ENCODE peak calls at places on chromosomes 16 and 17, in ten cellular contexts. L, W, J, C, H, A, U, I, N and S are unnamed samples.
A peak's percentile ranks its signal among the peaks of the same experiment; 100 is the strongest.

GRCh38 chr16:80294172-80294571 is 246.6 kb upstream of the DYNLRB2 start:
- DNase-seq in L (no peak), W (no peak), J (no peak), C (no peak), H (no peak), A (no peak), U (no peak), I (no peak), N (no peak), S (no peak)

GRCh38 chr16:67529639-67530012 is 997 bp downstream of the RIPOR1 start:
- DNase-seq in L (no peak), W (peak; percentile 16), J (no peak), C (no peak), H (peak; percentile 51), A (no peak), U (no peak), I (no peak), N (no peak), S (no peak)

GRCh38 chr17:72683506-72684404 is 408.7 kb downstream of the SLC39A11 start:
- DNase-seq in L (peak; percentile 12), W (no peak), J (no peak), C (peak; percentile 84), H (no peak), A (no peak), U (peak; percentile 70), I (no peak), N (no peak), S (no peak)

GRCh38 chr17:64492481-64493109 is 4.3 kb downstream of the POLG2 start:
- DNase-seq in L (no peak), W (peak; percentile 44), J (no peak), C (no peak), H (no peak), A (peak; percentile 42), U (no peak), I (no peak), N (no peak), S (no peak)

GRCh38 chr16:85286066-85286712 is 173.9 kb upstream of the CIBAR2 start:
- DNase-seq in L (peak; percentile 63), W (no peak), J (no peak), C (no peak), H (no peak), A (no peak), U (peak; percentile 62), I (no peak), N (no peak), S (peak; percentile 54)

GRCh38 chr17:29617481-29618271 is 5.0 kb downstream of the CORO6 start:
- DNase-seq in L (no peak), W (peak; percentile 87), J (peak; percentile 90), C (peak; percentile 83), H (peak; percentile 83), A (peak; percentile 81), U (no peak), I (no peak), N (peak; percentile 84), S (no peak)

GRCh38 chr16:74029122-74029805 is 267.4 kb upstream of the PSMD7 start:
- DNase-seq in L (no peak), W (no peak), J (no peak), C (no peak), H (no peak), A (no peak), U (no peak), I (no peak), N (no peak), S (no peak)

GRCh38 chr16:30660424-30661251 is 2.4 kb downstream of the FBRS start:
- DNase-seq in L (no peak), W (peak; percentile 62), J (peak; percentile 63), C (peak; percentile 68), H (no peak), A (peak; percentile 70), U (no peak), I (no peak), N (peak; percentile 61), S (no peak)

GRCh38 chr17:78822552-78822951 is 18.1 kb downstream of the USP36 start:
- DNase-seq in L (no peak), W (no peak), J (no peak), C (peak; percentile 28), H (no peak), A (no peak), U (no peak), I (no peak), N (no peak), S (no peak)

GRCh38 chr16:60107467-60107866 is 1373.4 kb upstream of the GOT2 start:
- DNase-seq in L (no peak), W (no peak), J (no peak), C (no peak), H (no peak), A (no peak), U (no peak), I (no peak), N (no peak), S (no peak)

GRCh38 chr16:86854895-86855294 is 276.5 kb downstream of the FOXL1 start:
- DNase-seq in L (no peak), W (no peak), J (no peak), C (peak; percentile 55), H (no peak), A (no peak), U (no peak), I (no peak), N (no peak), S (no peak)

GRCh38 chr16:49399594-49400364 is 26.2 kb downstream of the C16orf78 start:
- DNase-seq in L (no peak), W (peak; percentile 91), J (no peak), C (no peak), H (no peak), A (no peak), U (no peak), I (no peak), N (no peak), S (no peak)

GRCh38 chr16:52561910-52562741 is 15.2 kb upstream of the TOX3 start:
- DNase-seq in L (no peak), W (no peak), J (no peak), C (peak; percentile 55), H (no peak), A (no peak), U (no peak), I (no peak), N (no peak), S (no peak)

DNA sequence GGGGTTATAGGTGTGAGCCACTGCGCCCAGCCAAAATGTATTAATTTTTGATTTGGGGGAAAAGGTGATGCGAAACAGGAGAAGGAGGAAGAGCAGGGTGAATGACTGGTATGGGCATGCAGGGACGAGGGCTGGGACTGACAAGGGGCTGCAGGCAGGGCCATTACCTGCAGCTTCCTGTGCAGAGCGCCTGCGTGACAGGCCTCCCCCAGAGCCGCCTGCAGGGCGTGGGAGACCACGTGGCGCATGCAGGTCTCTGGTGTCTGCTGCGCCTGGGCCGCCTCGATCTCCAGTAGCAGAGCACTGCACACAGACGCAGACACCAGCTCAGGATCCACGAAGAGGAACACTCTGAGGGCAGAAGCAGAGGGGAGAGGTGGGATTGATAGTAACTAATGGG is 32.4 kb downstream of the PIK3R6 start:
- DNase-seq in L (no peak), W (no peak), J (no peak), C (no peak), H (no peak), A (no peak), U (no peak), I (no peak), N (no peak), S (no peak)
- H3K36me3 ChIP-seq in L (no peaks in the 10 kb centered on the region), W (no peaks in the 10 kb centered on the region), J (no peaks in the 10 kb centered on the region), C (no peaks in the 10 kb centered on the region), H (no peaks in the 10 kb centered on the region), A (no peaks in the 10 kb centered on the region), U (no peaks in the 10 kb centered on the region), I (no peaks in the 10 kb centered on the region), N (no peaks in the 10 kb centered on the region), S (no peaks in the 10 kb centered on the region)

DNA sequence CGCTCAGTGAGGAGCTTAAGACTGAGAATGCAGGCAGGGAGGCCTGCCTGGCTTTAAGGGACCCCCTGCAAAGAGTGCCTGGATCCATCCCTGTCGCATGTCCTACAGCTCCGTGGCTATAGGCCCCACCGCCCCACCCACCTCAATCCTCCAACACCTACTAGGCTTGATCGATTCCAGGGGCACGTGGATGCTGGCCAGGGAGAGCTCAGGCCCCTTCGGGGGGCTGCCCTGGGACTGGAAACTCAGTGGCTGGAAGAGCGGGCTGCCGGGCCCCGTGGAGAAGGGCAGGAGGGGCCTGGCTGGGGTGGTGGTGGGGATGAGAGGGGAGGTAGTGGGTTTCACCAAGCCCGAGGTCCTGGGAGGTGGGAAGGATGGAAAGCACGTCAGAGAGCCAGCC is 22.2 kb downstream of the GGA3 start:
- DNase-seq in L (no peak), W (no peak), J (peak; percentile 70), C (no peak), H (no peak), A (no peak), U (no peak), I (no peak), N (no peak), S (no peak)
- H3K36me3 ChIP-seq in L (peaks cover 100% of the 10 kb centered on the region), W (peaks cover 99% of the 10 kb centered on the region), J (peaks cover 45% of the 10 kb centered on the region), C (no peaks in the 10 kb centered on the region), H (no peaks in the 10 kb centered on the region), A (peaks cover 84% of the 10 kb centered on the region), U (peaks cover 14% of the 10 kb centered on the region), I (peaks cover 66% of the 10 kb centered on the region), N (peaks cover 59% of the 10 kb centered on the region), S (peaks cover 85% of the 10 kb centered on the region)

GRCh38 chr17:75701288-75701687 is 20.0 kb upstream of the ITGB4 start:
- DNase-seq in L (no peak), W (no peak), J (peak; percentile 53), C (peak; percentile 2), H (no peak), A (no peak), U (no peak), I (no peak), N (no peak), S (no peak)
- H3K36me3 ChIP-seq in L (peaks cover 67% of the 10 kb centered on the region), W (peaks cover 99% of the 10 kb centered on the region), J (peaks cover 29% of the 10 kb centered on the region), C (peaks cover 6% of the 10 kb centered on the region), H (no peaks in the 10 kb centered on the region), A (peaks cover 83% of the 10 kb centered on the region), U (no peaks in the 10 kb centered on the region), I (peaks cover 54% of the 10 kb centered on the region), N (peaks cover 63% of the 10 kb centered on the region), S (peaks cover 75% of the 10 kb centered on the region)

GRCh38 chr16:89145406-89146161 is 26.0 kb upstream of the CDH15 start:
- DNase-seq in L (no peak), W (no peak), J (peak; percentile 72), C (no peak), H (no peak), A (no peak), U (no peak), I (no peak), N (no peak), S (no peak)
- H3K36me3 ChIP-seq in L (peaks cover 96% of the 10 kb centered on the region), W (peaks cover 98% of the 10 kb centered on the region), J (peaks cover 7% of the 10 kb centered on the region), C (no peaks in the 10 kb centered on the region), H (no peaks in the 10 kb centered on the region), A (peaks cover 56% of the 10 kb centered on the region), U (peaks cover 6% of the 10 kb centered on the region), I (no peaks in the 10 kb centered on the region), N (no peaks in the 10 kb centered on the region), S (peaks cover 18% of the 10 kb centered on the region)

GRCh38 chr17:16351831-16352230 is 1.4 kb downstream of the CENPV start:
- DNase-seq in L (no peak), W (no peak), J (no peak), C (no peak), H (no peak), A (no peak), U (no peak), I (no peak), N (no peak), S (no peak)
- H3K36me3 ChIP-seq in L (peaks cover 18% of the 10 kb centered on the region), W (peaks cover 32% of the 10 kb centered on the region), J (no peaks in the 10 kb centered on the region), C (no peaks in the 10 kb centered on the region), H (peaks cover 7% of the 10 kb centered on the region), A (no peaks in the 10 kb centered on the region), U (no peaks in the 10 kb centered on the region), I (peaks cover 24% of the 10 kb centered on the region), N (no peaks in the 10 kb centered on the region), S (peaks cover 4% of the 10 kb centered on the region)

DNA sequence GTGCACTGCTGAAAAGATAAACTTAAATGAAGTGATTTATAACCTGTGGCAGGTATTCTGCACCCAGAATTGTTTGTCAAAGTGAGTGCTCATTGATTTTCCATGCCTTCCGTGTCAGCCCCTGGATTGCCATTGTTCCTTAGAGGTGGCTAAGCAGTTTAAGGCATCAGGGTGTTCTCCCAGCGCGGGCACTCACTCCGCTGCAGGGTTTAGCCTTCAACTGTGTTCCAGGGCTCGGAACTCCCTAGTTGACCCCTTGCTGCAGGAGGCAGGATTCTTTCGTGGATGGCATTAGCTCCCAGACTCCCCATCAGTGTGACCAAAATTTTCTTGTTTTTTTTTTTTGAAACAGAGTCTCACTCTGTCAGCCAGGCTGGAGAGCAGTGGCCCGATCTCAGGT is 83.0 kb downstream of the PITPNC1 start:
- DNase-seq in L (no peak), W (no peak), J (no peak), C (no peak), H (peak; percentile 48), A (no peak), U (no peak), I (no peak), N (no peak), S (no peak)
- H3K36me3 ChIP-seq in L (peaks cover 6% of the 10 kb centered on the region), W (no peaks in the 10 kb centered on the region), J (no peaks in the 10 kb centered on the region), C (no peaks in the 10 kb centered on the region), H (no peaks in the 10 kb centered on the region), A (peaks cover 6% of the 10 kb centered on the region), U (no peaks in the 10 kb centered on the region), I (peaks cover 4% of the 10 kb centered on the region), N (no peaks in the 10 kb centered on the region), S (no peaks in the 10 kb centered on the region)